ENCODE peak calls at places on chromosomes 16 and 17, in ten cellular contexts. E is A549, J is esophagus muscularis mucosa, F is SK-N-SH, I is tibial nerve, V is HepG2, S is K562, C is ovary, L is stomach, Z is sigmoid colon. D is an unnamed sample.

GRCh38 chr16:80527297-80527696 is 13.5 kb upstream of the DYNLRB2 start:
- DNase-seq in E (peak; percentile 37), J (no peak), F (peak; percentile 11), I (no peak), V (peak; percentile 15), S (peak; percentile 41), C (no peak), L (no peak), Z (no peak), D (peak; percentile 12)

GRCh38 chr17:9002610-9003354 is 18.5 kb upstream of the NTN1 start:
- DNase-seq in E (peak; percentile 47), J (no peak), F (peak; percentile 43), I (no peak), V (no peak), S (no peak), C (no peak), L (no peak), Z (no peak), D (no peak)

GRCh38 chr16:53207810-53208752 is 153.3 kb downstream of the CHD9 start:
- DNase-seq in E (peak; percentile 92), J (no peak), F (peak; percentile 77), I (no peak), V (peak; percentile 72), S (peak; percentile 93), C (no peak), L (peak; percentile 39), Z (no peak), D (peak; percentile 32)

GRCh38 chr17:48596735-48597491 is 3.3 kb upstream of the HOXB5 start:
- DNase-seq in E (no peak), J (no peak), F (no peak), I (no peak), V (no peak), S (no peak), C (no peak), L (no peak), Z (peak; percentile 75), D (no peak)

GRCh38 chr16:75096730-75097129 is 19.9 kb downstream of the LDHD start:
- DNase-seq in E (no peak), J (no peak), F (peak; percentile 44), I (no peak), V (no peak), S (no peak), C (no peak), L (peak; percentile 80), Z (no peak), D (peak; percentile 44)

GRCh38 chr16:35196313-35196712 is 1736.9 kb downstream of the TP53TG3F start:
- DNase-seq in E (no peak), J (peak; percentile 55), F (no peak), I (no peak), V (no peak), S (no peak), C (no peak), L (no peak), Z (no peak), D (no peak)

GRCh38 chr17:62692721-62693431 is 65.4 kb downstream of the MRC2 start:
- DNase-seq in E (peak; percentile 51), J (no peak), F (peak; percentile 82), I (no peak), V (peak; percentile 24), S (peak; percentile 92), C (peak; percentile 63), L (no peak), Z (no peak), D (no peak)

GRCh38 chr16:84836234-84836647 is 16.5 kb downstream of the CRISPLD2 start:
- DNase-seq in E (peak; percentile 39), J (peak; percentile 97), F (peak; percentile 42), I (peak; percentile 72), V (no peak), S (no peak), C (peak; percentile 95), L (peak; percentile 51), Z (peak; percentile 98), D (peak; percentile 73)

GRCh38 chr16:3022697-3023414 is 886 bp downstream of the HCFC1R1 start:
- DNase-seq in E (peak; percentile 86), J (no peak), F (no peak), I (no peak), V (no peak), S (peak; percentile 24), C (no peak), L (no peak), Z (no peak), D (no peak)

GRCh38 chr16:3021449-3022207 is 1.5 kb downstream of the TNFRSF12A start:
- DNase-seq in E (peak; percentile 93), J (no peak), F (peak; percentile 86), I (peak; percentile 56), V (peak; percentile 68), S (peak; percentile 84), C (peak; percentile 85), L (peak; percentile 80), Z (peak; percentile 90), D (peak; percentile 87)

GRCh38 chr16:3023669-3024478 is at the start of the genes HCFC1R1 and THOC6:
- DNase-seq in E (peak; percentile 99), J (peak; percentile 100), F (peak; percentile 92), I (peak; percentile 92), V (peak; percentile 96), S (peak; percentile 85), C (peak; percentile 97), L (peak; percentile 98), Z (peak; percentile 99), D (peak; percentile 98)

GRCh38 chr16:3022208-3022696 is 1.5 kb downstream of the HCFC1R1 start:
- DNase-seq in E (peak; percentile 93), J (peak; percentile 97), F (no peak), I (peak; percentile 84), V (peak; percentile 76), S (peak; percentile 82), C (peak; percentile 94), L (peak; percentile 91), Z (peak; percentile 96), D (peak; percentile 88)

GRCh38 chr16:3023415-3023668 is 400 bp downstream of the HCFC1R1 start:
- DNase-seq in E (no peak), J (no peak), F (no peak), I (no peak), V (no peak), S (no peak), C (no peak), L (no peak), Z (no peak), D (no peak)
- TF ChIP-seq EP300 in E (no peak), J (no peak), F (peak; percentile 6), I (no peak), V (no peak), S (no peak), C (no peak), L (no peak), Z (no peak), D (no peak)

DNA sequence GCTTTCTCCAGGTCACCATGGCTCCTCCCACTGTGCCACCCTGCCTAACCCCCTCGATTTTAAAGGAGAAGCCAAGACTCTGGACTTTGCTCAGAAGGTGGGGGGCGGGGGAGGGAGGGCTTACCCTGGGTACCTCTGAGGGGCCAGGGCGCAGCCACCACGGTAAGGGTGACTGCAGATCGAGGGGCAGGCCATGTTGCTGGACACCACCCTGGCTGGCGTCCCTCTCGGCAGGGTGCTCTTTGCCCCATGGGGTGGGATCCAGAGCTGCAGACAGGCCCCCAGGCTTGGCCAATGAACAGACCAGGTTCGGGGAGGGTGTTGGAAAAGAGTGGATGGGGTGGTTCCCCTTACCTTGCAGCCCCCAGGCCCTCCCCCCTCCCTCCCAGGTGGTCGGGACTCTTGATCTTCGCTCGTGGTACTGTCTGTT is 392 bp upstream of the GRB7 start:
- DNase-seq in E (no peak), J (no peak), F (peak; percentile 9), I (no peak), V (peak; percentile 63), S (no peak), C (no peak), L (no peak), Z (no peak), D (no peak)
- H3K4me3 ChIP-seq in E (peak overlapping the region; percentile 63), J (no peak overlapping the region), F (no peak overlapping the region), I (no peak overlapping the region), V (peak overlapping the region; percentile 95), S (peak overlapping the region; percentile 44), C (no peak overlapping the region), L (peak overlapping the region; percentile 62), Z (no peak overlapping the region), D (peak overlapping the region; percentile 63)

GRCh38 chr16:168424-168823 is 2.6 kb downstream of the HBM start:
- DNase-seq in E (no peak), J (no peak), F (peak; percentile 57), I (no peak), V (no peak), S (no peak), C (no peak), L (no peak), Z (no peak), D (no peak)
- TF ChIP-seq EP300 in E (no peak), J (no peak), F (no peak), I (no peak), V (no peak), S (no peak), C (no peak), L (no peak), Z (no peak), D (no peak)

GRCh38 chr17:44280383-44280782 is 12.4 kb upstream of the SLC4A1 start:
- DNase-seq in E (no peak), J (no peak), F (no peak), I (no peak), V (no peak), S (no peak), C (no peak), L (no peak), Z (no peak), D (no peak)

GRCh38 chr17:44278006-44278405 is 10.1 kb upstream of the SLC4A1 start:
- DNase-seq in E (no peak), J (no peak), F (no peak), I (no peak), V (no peak), S (no peak), C (no peak), L (no peak), Z (no peak), D (no peak)

GRCh38 chr17:44283374-44284023 is 15.6 kb upstream of the SLC4A1 start:
- DNase-seq in E (no peak), J (no peak), F (no peak), I (no peak), V (no peak), S (no peak), C (no peak), L (no peak), Z (no peak), D (no peak)

GRCh38 chr17:44281570-44281969 is 13.6 kb upstream of the SLC4A1 start:
- DNase-seq in E (no peak), J (no peak), F (no peak), I (no peak), V (no peak), S (peak; percentile 53), C (no peak), L (no peak), Z (no peak), D (no peak)

DNA sequence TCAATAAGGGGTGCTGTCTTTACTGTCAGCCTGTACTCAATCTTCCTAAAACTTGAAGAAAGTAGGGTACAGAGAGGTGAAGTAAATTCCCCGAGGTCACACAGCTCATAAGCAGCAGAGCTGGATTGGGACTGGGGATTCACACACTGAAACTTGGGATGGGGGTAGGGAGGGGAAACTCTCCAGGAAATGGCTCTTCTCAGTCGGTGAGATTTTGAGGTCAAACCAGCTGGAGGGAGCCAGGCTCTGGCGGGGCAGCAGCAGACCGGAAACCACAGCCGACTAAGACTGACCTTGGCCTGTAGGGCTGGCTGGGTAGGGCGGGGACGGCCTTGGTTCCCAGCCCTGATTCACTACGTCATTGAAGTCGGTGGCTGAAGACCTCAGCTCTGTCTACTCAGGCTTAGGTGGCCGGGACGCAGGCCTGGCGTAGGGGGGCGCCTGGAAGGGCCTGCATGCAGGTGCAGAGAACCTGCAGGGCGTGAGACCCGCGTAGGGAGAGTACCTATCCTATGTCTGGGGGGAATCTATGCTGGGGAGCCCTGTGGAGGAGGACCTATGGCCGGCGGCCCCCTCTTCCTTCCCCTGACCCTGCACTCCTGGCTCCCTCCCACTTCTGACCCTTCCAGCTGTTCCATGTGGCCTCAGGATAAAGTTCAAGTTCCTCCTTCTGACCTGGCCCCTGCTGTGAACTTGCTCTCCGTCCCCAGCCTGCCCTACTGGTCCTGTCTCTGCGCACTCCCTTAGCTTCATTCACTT is 11.8 kb upstream of the SLC4A1 start:
- DNase-seq in E (peak; percentile 51), J (no peak), F (no peak), I (peak; percentile 41), V (peak; percentile 86), S (peak; percentile 82), C (peak; percentile 91), L (peak; percentile 64), Z (peak; percentile 82), D (peak; percentile 80)
- H3K4me3 ChIP-seq in E (no peak overlapping the region), J (no peak overlapping the region), F (no peak overlapping the region), I (no peak overlapping the region), V (peak overlapping the region; percentile 69), S (no peak overlapping the region), C (no peak overlapping the region), L (no peak overlapping the region), Z (no peak overlapping the region), D (no peak overlapping the region)